ENCODE peak calls at places on chromosomes 6 and 20, in seven cellular contexts. Y, Q, I, U, X, F and D are unnamed samples.

GRCh38 chr6:144607998-144608736 is 323.0 kb downstream of the UTRN start:
- DNase-seq in Y (no peak), Q (no peak), I (no peak), U (no peak), X (no peak), F (no peak), D (no peak)

GRCh38 chr6:159080217-159080976 is 35.6 kb upstream of the TAGAP start:
- DNase-seq in Y (no peak), Q (peak), I (no peak), U (no peak), X (no peak), F (no peak), D (no peak)

GRCh38 chr20:16824664-16825063 is 76.5 kb downstream of the OTOR start:
- DNase-seq in Y (no peak), Q (no peak), I (no peak), U (no peak), X (no peak), F (no peak), D (no peak)

GRCh38 chr6:16230953-16231352 is 7.4 kb upstream of the GMPR start:
- DNase-seq in Y (no peak), Q (no peak), I (no peak), U (no peak), X (no peak), F (no peak), D (no peak)

GRCh38 chr6:141482773-141483172 is 650.0 kb upstream of the GJE1 start:
- DNase-seq in Y (no peak), Q (no peak), I (no peak), U (no peak), X (no peak), F (no peak), D (no peak)

GRCh38 chr6:22432060-22432459 is 135.2 kb upstream of the PRL start:
- DNase-seq in Y (no peak), Q (no peak), I (no peak), U (no peak), X (no peak), F (no peak), D (no peak)

GRCh38 chr6:168851460-168852103 is 402.1 kb downstream of the THBS2 start:
- DNase-seq in Y (no peak), Q (no peak), I (no peak), U (no peak), X (no peak), F (no peak), D (no peak)

GRCh38 chr6:63636516-63636968 is 940 bp downstream of the PHF3 start:
- DNase-seq in Y (peak), Q (no peak), I (peak), U (peak), X (no peak), F (peak), D (no peak)

GRCh38 chr20:57215826-57216471 is 50.5 kb downstream of the BMP7 start:
- DNase-seq in Y (no peak), Q (no peak), I (no peak), U (no peak), X (no peak), F (no peak), D (no peak)

GRCh38 chr6:132401120-132401940 is at the start of gene MOXD1:
- DNase-seq in Y (no peak), Q (peak), I (peak), U (peak), X (no peak), F (peak), D (peak)

GRCh38 chr6:43496370-43497128 is 13.6 kb downstream of the LRRC73 start:
- DNase-seq in Y (peak), Q (no peak), I (no peak), U (no peak), X (no peak), F (no peak), D (no peak)
- TF ChIP-seq CTCF in Y (no peak), Q (peak), I (peak), U (peak), X (peak), F (peak), D (peak)

DNA sequence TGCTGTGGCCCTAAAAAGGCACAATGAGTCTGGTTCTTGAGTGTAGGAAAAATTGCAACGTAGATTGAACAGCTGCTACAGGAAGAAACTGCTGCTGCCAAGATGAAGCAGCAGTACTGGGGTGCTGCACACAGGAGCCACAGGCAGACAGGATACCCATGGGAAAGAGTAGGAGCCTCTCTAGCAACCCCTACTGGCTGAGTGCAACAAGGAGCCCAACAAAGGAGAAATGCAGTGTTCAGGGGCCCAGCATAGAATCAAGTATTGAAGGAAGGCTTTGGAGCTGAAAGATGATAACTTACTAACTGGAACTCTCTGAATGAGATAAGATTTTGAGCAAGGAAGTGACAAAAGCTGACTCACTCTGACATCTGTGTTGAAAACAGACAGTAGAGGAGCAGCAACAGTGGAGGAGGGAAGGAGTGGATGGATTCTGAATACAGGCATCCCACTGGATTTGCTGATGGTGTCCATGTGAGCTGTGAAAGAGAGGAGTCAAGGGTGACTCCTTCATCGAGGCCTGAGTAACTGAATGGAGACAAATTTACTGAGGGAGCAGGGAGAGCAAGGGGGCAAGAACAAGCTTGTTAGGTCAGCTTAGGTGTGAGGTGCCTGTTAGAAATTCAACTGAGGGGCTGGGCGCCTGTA is 534.7 kb upstream of the JARID2 start:
- DNase-seq in Y (no peak), Q (no peak), I (peak), U (no peak), X (no peak), F (no peak), D (no peak)
- TF ChIP-seq CTCF in Y (no peak), Q (peak), I (peak), U (no peak), X (peak), F (peak), D (no peak)

GRCh38 chr6:73325656-73326055 is 28.4 kb downstream of the DPPA5 start:
- DNase-seq in Y (no peak), Q (no peak), I (no peak), U (no peak), X (no peak), F (no peak), D (no peak)

GRCh38 chr6:73329201-73329600 is 24.9 kb downstream of the DPPA5 start:
- DNase-seq in Y (no peak), Q (no peak), I (no peak), U (no peak), X (no peak), F (no peak), D (no peak)

GRCh38 chr6:73328790-73329189 is 25.3 kb downstream of the DPPA5 start:
- DNase-seq in Y (no peak), Q (no peak), I (no peak), U (no peak), X (no peak), F (no peak), D (no peak)

DNA sequence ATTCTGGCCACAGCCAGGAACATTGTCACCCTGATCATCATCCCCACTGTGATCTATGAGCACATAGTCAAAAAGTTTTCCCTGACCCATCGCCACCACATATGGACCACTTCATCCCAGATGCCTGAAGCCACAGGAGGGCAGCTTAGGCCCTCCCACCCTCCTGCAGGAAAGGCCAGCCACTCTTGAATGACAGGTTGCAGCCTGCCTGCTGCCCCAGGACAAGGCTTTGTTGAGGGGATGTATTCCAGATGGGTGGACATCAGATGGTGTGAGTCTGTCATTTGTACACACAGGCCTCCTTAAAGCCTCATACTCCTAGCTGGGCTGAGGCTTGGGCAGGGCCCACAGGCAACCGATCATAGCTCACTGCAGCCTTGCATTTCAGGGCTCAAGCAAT is 30.8 kb downstream of the DPPA5 start:
- DNase-seq in Y (no peak), Q (no peak), I (no peak), U (no peak), X (no peak), F (no peak), D (no peak)
- TF ChIP-seq CTCF in Y (no peak), Q (no peak), I (no peak), U (no peak), X (no peak), F (no peak), D (no peak)

GRCh38 chr6:100775667-100776066 is 105.5 kb downstream of the ASCC3 start:
- DNase-seq in Y (no peak), Q (no peak), I (no peak), U (no peak), X (no peak), F (no peak), D (no peak)
- TF ChIP-seq CTCF in Y (no peak), Q (no peak), I (peak), U (no peak), X (peak), F (no peak), D (no peak)

GRCh38 chr6:113050979-113051378 is 703.8 kb downstream of the RFPL4B start:
- DNase-seq in Y (no peak), Q (no peak), I (no peak), U (no peak), X (no peak), F (no peak), D (no peak)
- TF ChIP-seq CTCF in Y (no peak), Q (no peak), I (no peak), U (no peak), X (no peak), F (no peak), D (no peak)